ENCODE peak calls at places on chromosomes 6 and 20, in eight cellular contexts. U, D, N, M, Z, E, R and O are unnamed samples.
A peak's percentile ranks its signal among the peaks of the same experiment; 100 is the strongest.

GRCh38 chr6:53347250-53347920 is 1.4 kb downstream of the ELOVL5 start:
- DNase-seq in E (no peak), Z (no peak), M (no peak), D (no peak), N (no peak), U (no peak), R (no peak), O (no peak)

GRCh38 chr20:20430066-20430465 is 62.2 kb downstream of the INSM1 start:
- DNase-seq in M (no peak), N (no peak), D (no peak), E (no peak), U (no peak), Z (no peak), R (no peak), O (no peak)

GRCh38 chr20:33013701-33014326 is 6.3 kb downstream of the BPIFB2 start:
- DNase-seq in R (no peak), U (no peak), Z (no peak), M (no peak), E (no peak), D (no peak), N (peak; percentile 60), O (no peak)

GRCh38 chr6:43806041-43806757 is 36.2 kb downstream of the VEGFA start:
- DNase-seq in R (peak; percentile 82), E (no peak), M (no peak), Z (peak; percentile 98), U (peak; percentile 78), D (no peak), N (no peak), O (no peak)

GRCh38 chr6:135182993-135183531 is 2.0 kb downstream of the MYB start:
- DNase-seq in R (peak; percentile 87), M (no peak), D (peak; percentile 84), U (peak; percentile 65), E (no peak), N (peak; percentile 90), Z (no peak), O (no peak)

GRCh38 chr6:25706314-25707014 is 48.1 kb upstream of the SLC17A4 start:
- DNase-seq in E (no peak), Z (peak; percentile 35), D (no peak), N (no peak), U (peak; percentile 35), R (no peak), M (no peak), O (no peak)

GRCh38 chr20:48695255-48695654 is 132.5 kb downstream of the PREX1 start:
- DNase-seq in R (no peak), E (no peak), D (no peak), Z (no peak), U (peak; percentile 72), N (no peak), M (no peak), O (no peak)

GRCh38 chr6:164200071-164200470 is 785.6 kb downstream of the QKI start:
- DNase-seq in M (no peak), E (no peak), U (no peak), R (no peak), D (no peak), N (no peak), Z (no peak), O (no peak)

GRCh38 chr20:47453167-47453782 is 48.4 kb upstream of the NCOA3 start:
- DNase-seq in Z (peak; percentile 85), M (peak; percentile 92), N (no peak), R (peak; percentile 40), D (no peak), U (no peak), E (no peak), O (no peak)

GRCh38 chr20:63940071-63940471 is 16.1 kb downstream of the UCKL1 start:
- DNase-seq in D (no peak), E (peak; percentile 67), U (no peak), R (no peak), N (no peak), M (no peak), Z (no peak), O (no peak)

GRCh38 chr20:32485126-32485769 is 99.9 kb downstream of the NOL4L start:
- DNase-seq in D (peak; percentile 63), U (peak; percentile 76), N (no peak), Z (peak; percentile 87), E (peak; percentile 86), M (peak; percentile 30), R (peak; percentile 87), O (no peak)

GRCh38 chr6:121222656-121223055 is 111.6 kb downstream of the TBC1D32 start:
- DNase-seq in M (no peak), E (no peak), D (no peak), N (no peak), U (no peak), R (no peak), Z (no peak), O (no peak)

GRCh38 chr6:81450180-81450579 is 302.3 kb downstream of the TENT5A start:
- DNase-seq in U (no peak), E (no peak), D (no peak), N (no peak), R (peak; percentile 24), M (no peak), Z (peak; percentile 15), O (no peak)

GRCh38 chr20:56289652-56290051 is 41.1 kb downstream of the MC3R start:
- DNase-seq in U (no peak), Z (no peak), M (no peak), R (no peak), D (no peak), E (no peak), N (no peak), O (peak; percentile 39)

GRCh38 chr6:53042112-53042511 is 23.1 kb upstream of the FBXO9 start:
- DNase-seq in N (no peak), U (no peak), E (no peak), D (no peak), Z (peak; percentile 35), M (no peak), R (no peak), O (no peak)

GRCh38 chr6:30810813-30811329 is 66.5 kb upstream of the IER3 start:
- DNase-seq in R (peak; percentile 59), U (peak; percentile 36), N (no peak), Z (no peak), D (no peak), E (no peak), M (peak; percentile 92), O (no peak)

GRCh38 chr6:21935561-21936028 is 342.0 kb downstream of the SOX4 start:
- DNase-seq in M (no peak), U (peak; percentile 55), E (no peak), N (no peak), R (peak; percentile 32), Z (peak; percentile 36), D (peak; percentile 40), O (no peak)

GRCh38 chr6:32815996-32816395 is 806 bp downstream of the HLA-DOB start:
- DNase-seq in M (peak; percentile 61), D (no peak), E (no peak), Z (no peak), U (no peak), R (no peak), N (no peak), O (no peak)

GRCh38 chr6:4778086-4778485 is 1.9 kb downstream of the CDYL start:
- DNase-seq in Z (no peak), E (no peak), M (no peak), D (no peak), R (no peak), U (no peak), N (no peak), O (no peak)

GRCh38 chr6:101120747-101121146 is 239.6 kb upstream of the ASCC3 start:
- DNase-seq in U (no peak), M (no peak), N (no peak), Z (no peak), E (no peak), D (no peak), R (no peak), O (no peak)

GRCh38 chr6:101113468-101114260 is 232.5 kb upstream of the ASCC3 start:
- DNase-seq in D (no peak), U (no peak), Z (no peak), N (no peak), M (no peak), R (no peak), E (no peak), O (no peak)

GRCh38 chr6:101117397-101118185 is 236.5 kb upstream of the ASCC3 start:
- DNase-seq in D (no peak), N (peak; percentile 62), E (no peak), R (peak; percentile 70), U (no peak), Z (no peak), M (no peak), O (no peak)

GRCh38 chr6:101114703-101115102 is 233.6 kb upstream of the ASCC3 start:
- DNase-seq in R (no peak), N (no peak), D (no peak), U (no peak), M (no peak), Z (peak; percentile 10), E (no peak), O (no peak)

DNA sequence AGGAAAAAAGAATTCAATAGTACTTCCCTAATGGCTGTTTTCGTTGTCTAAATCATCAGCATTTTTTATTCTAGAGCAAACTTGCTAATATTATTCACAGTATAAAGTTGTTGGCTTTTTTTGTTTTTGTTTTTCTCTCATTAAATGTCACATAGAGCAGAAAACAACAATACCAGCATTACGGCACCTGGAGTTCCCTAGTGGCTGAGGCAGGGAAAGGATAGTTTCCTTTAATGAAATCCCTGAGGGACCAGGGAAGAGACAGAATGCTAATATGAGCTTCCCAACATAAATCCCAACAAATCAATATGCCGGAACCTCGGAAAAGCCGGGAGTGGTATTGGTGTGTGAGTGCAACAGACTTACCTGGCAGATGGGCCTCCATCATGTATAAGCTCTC is 235.2 kb upstream of the ASCC3 start:
- DNase-seq in R (no peak), D (no peak), N (no peak), U (no peak), M (no peak), E (no peak), Z (no peak), O (no peak)
- TF ChIP-seq EP300 in R (no peak), D (no peak), N (no peak), U (no peak), M (no peak), E (no peak), Z (no peak), O (no peak)

GRCh38 chr6:49847014-49847413 is 19.3 kb downstream of the CRISP1 start:
- DNase-seq in D (no peak), M (no peak), N (no peak), R (no peak), E (no peak), Z (no peak), U (no peak), O (no peak)

GRCh38 chr6:49852975-49853374 is 13.4 kb downstream of the CRISP1 start:
- DNase-seq in U (no peak), Z (no peak), R (no peak), E (no peak), M (no peak), N (no peak), D (no peak), O (no peak)

GRCh38 chr6:49849121-49849907 is 17.0 kb downstream of the CRISP1 start:
- DNase-seq in N (no peak), U (no peak), M (no peak), E (no peak), R (no peak), Z (peak; percentile 64), D (peak; percentile 60), O (no peak)
- TF ChIP-seq CTCF in N (peak; percentile 65), U (peak; percentile 69), M (peak; percentile 55), E (no peak), R (peak; percentile 64), Z (peak; percentile 77), D (peak; percentile 57), O (peak; percentile 79)

GRCh38 chr6:122223251-122223650 is 176.2 kb upstream of the HSF2 start:
- DNase-seq in N (no peak), D (no peak), M (no peak), R (no peak), U (no peak), E (no peak), Z (no peak), O (no peak)
- TF ChIP-seq EP300 in N (no peak), D (no peak), M (no peak), R (no peak), U (no peak), E (no peak), Z (no peak), O (no peak)

GRCh38 chr6:41442800-41443501 is 103.2 kb upstream of the FOXP4 start:
- DNase-seq in N (peak; percentile 82), D (peak; percentile 82), R (peak; percentile 32), M (no peak), E (peak; percentile 90), Z (no peak), U (peak; percentile 50), O (no peak)
- TF ChIP-seq CTCF in N (no peak), D (peak; percentile 74), R (peak; percentile 42), M (no peak), E (peak; percentile 25), Z (peak; percentile 71), U (no peak), O (peak; percentile 32)